ENCODE peak calls at places on chromosomes 12 and 14, in seven cellular contexts. J, I, U, Z, F, R and S are unnamed samples.
A peak's percentile ranks its signal among the peaks of the same experiment; 100 is the strongest.

GRCh38 chr12:54723653-54724256 is 75.6 kb upstream of the DCD start:
- DNase-seq in Z (no peak), J (no peak), F (no peak), R (no peak), I (peak; percentile 75), U (peak; percentile 11), S (no peak)

GRCh38 chr12:59383426-59383822 is 212.4 kb upstream of the SLC16A7 start:
- DNase-seq in J (no peak), U (peak; percentile 64), R (no peak), F (no peak), Z (no peak), I (no peak), S (no peak)

GRCh38 chr12:62660763-62661162 is 194.1 kb downstream of the MON2 start:
- DNase-seq in R (no peak), F (no peak), U (peak; percentile 70), Z (no peak), J (no peak), I (no peak), S (no peak)

GRCh38 chr12:30965613-30965985 is 39.1 kb downstream of the TSPAN11 start:
- DNase-seq in F (no peak), Z (peak; percentile 22), U (no peak), J (no peak), I (peak; percentile 63), R (no peak), S (no peak)

GRCh38 chr12:52873513-52873831 is 24.7 kb upstream of the KRT78 start:
- DNase-seq in R (no peak), U (no peak), F (no peak), J (no peak), I (no peak), Z (no peak), S (no peak)

GRCh38 chr14:93160353-93160801 is 24.3 kb downstream of the MOAP1 start:
- DNase-seq in R (no peak), J (no peak), U (no peak), I (peak; percentile 73), F (no peak), Z (no peak), S (no peak)

GRCh38 chr12:68080577-68080976 is 79.0 kb downstream of the IFNG start:
- DNase-seq in R (no peak), I (peak; percentile 67), F (no peak), U (no peak), Z (no peak), J (no peak), S (peak; percentile 2)

GRCh38 chr12:94266390-94266789 is 118.0 kb downstream of the PLXNC1 start:
- DNase-seq in J (peak; percentile 64), Z (no peak), F (no peak), U (no peak), I (no peak), R (no peak), S (no peak)

GRCh38 chr14:98871796-98872195 is 400.2 kb downstream of the BCL11B start:
- DNase-seq in F (no peak), U (no peak), J (peak; percentile 34), R (no peak), Z (peak; percentile 56), I (no peak), S (no peak)

GRCh38 chr14:72962829-72963312 is 36.6 kb downstream of the DCAF4 start:
- DNase-seq in F (no peak), I (peak; percentile 79), Z (peak; percentile 48), J (no peak), R (no peak), U (peak; percentile 95), S (no peak)

GRCh38 chr14:75011356-75012097 is 8.8 kb downstream of the EIF2B2 start:
- DNase-seq in R (no peak), Z (no peak), F (no peak), I (no peak), J (no peak), U (peak; percentile 78), S (no peak)

GRCh38 chr12:113232787-113233585 is 11.7 kb downstream of the TPCN1 start:
- DNase-seq in R (no peak), J (peak; percentile 81), U (no peak), F (peak; percentile 75), I (peak; percentile 92), Z (no peak), S (peak; percentile 76)

GRCh38 chr14:92922883-92923743 is at the start of gene CHGA:
- DNase-seq in I (peak; percentile 89), J (no peak), Z (peak; percentile 67), F (peak; percentile 48), U (peak; percentile 20), R (peak; percentile 76), S (peak; percentile 55)

GRCh38 chr12:6667559-6668210 is 4.8 kb upstream of the ING4 start:
- DNase-seq in U (no peak), Z (no peak), I (peak; percentile 46), F (no peak), J (no peak), R (no peak), S (no peak)

GRCh38 chr12:75816892-75817291 is 214.7 kb downstream of the PHLDA1 start:
- DNase-seq in J (no peak), F (no peak), R (no peak), I (no peak), Z (no peak), U (peak; percentile 79), S (no peak)

DNA sequence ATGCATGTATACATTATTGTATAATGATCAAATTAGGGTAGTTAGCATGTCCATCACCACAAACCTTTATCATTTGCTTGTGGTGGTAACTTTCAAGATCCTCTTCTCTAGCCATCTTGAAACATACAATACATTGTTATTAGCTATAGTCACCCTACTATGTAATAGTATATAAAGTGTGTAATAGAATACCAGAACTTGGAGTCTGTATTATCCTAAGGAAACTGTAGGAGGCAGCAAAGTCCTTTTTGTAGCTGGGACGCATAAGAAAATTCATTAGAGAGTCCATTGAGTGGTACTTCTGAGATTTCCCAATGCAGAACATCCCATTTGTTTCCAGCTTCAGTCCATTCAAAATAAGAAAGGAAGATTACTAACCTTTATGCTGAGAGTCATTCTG is 325.9 kb upstream of the LRFN5 start:
- DNase-seq in J (no peak), I (peak; percentile 64), F (no peak), U (no peak), Z (no peak), R (no peak), S (no peak)
- TF ChIP-seq CTCF in J (no peak), I (peak; percentile 62), F (no peak), U (peak; percentile 25), Z (no peak), R (peak; percentile 36), S (no peak)

DNA sequence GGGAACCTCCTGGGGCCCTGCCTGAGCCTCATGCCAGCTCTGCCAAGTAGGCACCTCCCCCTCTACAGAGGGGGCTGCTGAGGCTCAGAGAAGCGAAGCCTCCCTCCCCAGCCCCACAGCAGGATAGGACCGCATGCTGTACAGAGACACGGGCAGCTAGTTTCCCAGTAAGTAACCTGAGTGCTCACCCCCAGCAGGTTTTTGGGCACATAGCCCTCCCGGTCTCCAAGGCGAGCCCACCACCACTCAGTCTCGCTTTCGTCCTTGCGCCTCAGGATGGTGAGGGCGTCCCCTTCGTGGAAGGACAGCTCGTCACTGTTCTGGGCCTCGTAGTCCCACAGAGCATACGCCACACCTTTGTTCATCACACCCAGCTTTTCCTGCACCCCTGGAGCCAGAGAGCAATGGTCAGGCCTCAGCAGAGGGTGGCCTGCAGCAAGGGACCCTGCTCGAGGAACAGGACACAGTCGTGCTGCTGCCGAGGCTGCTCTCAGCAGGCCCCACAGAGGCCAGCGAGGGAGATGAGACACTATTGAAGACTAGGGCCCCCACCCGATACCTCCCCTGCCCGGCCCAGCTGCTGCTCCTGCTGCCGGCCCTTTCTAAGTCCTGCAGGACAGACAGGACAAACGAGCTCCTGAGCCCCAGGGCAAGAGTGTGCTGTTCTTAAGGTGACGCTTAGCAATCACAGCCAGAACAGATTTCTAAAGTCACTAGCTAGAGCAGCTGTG is 20.4 kb downstream of the ZFYVE21 start:
- DNase-seq in I (no peak), Z (no peak), J (peak; percentile 79), F (no peak), R (peak; percentile 60), U (no peak), S (no peak)
- H3K27ac ChIP-seq in I (no peak overlapping the region), Z (no peak overlapping the region), J (peak overlapping the region; percentile 78), F (no peak overlapping the region), R (no peak overlapping the region), U (no peak overlapping the region), S (no peak overlapping the region)

GRCh38 chr12:56601503-56601902 is 28.6 kb downstream of the BAZ2A start:
- DNase-seq in I (peak; percentile 52), F (no peak), Z (no peak), R (no peak), J (no peak), U (no peak), S (no peak)
- TF ChIP-seq CTCF in I (peak; percentile 60), F (no peak), Z (no peak), R (no peak), J (no peak), U (no peak), S (no peak)

DNA sequence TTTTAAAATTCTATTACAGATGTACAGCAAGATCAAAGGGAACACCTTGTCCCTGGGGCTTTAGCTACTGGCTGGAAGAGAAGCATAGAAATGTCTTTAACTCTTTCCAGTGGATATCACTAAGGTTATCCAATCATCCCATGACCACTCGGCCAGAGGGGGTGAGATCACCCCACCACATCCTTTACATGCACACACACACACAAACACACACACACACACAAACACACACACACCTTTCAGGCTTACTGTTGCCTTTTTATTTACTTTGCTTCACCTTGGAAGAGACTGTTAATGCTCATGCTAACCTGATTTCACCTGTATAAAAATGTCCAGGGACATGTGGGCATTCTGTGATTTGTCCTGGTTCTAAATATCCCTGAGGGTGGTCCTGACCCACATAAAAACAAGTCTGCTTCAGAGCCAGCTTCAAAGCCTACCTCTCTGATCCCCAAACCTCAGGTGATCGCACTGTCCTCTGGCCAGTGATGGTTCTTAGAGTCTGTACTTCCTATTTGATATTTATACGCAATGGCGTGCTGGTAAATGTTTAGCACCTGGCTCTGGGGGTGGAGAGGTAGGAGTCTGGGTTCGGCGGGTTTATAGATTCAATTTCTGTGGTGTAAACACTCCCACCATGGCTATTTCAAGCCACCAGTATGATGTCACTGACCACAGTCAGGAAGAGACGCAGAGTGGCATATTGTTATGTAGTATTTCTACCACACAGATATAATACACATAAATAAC is 166.1 kb upstream of the EEA1 start:
- DNase-seq in J (no peak), F (no peak), R (no peak), I (no peak), Z (no peak), U (no peak), S (no peak)
- H3K27ac ChIP-seq in J (no peak overlapping the region), F (no peak overlapping the region), R (no peak overlapping the region), I (no peak overlapping the region), Z (no peak overlapping the region), U (no peak overlapping the region), S (no peak overlapping the region)

GRCh38 chr12:86551146-86551571 is 295.0 kb upstream of the MGAT4C start:
- DNase-seq in Z (no peak), I (no peak), F (peak; percentile 31), U (no peak), R (no peak), J (no peak), S (no peak)
- TF ChIP-seq CTCF in Z (no peak), I (no peak), F (no peak), U (no peak), R (no peak), J (no peak), S (no peak)